ENCODE peak calls at places on chromosomes 4 and X, in six cellular contexts. Z is CD8-positive, alpha-beta T cell; H is Peyer's patch; J is activated gamma-delta T cell treated with Interleukin-2 at 50 U/mL for 16 hours; X is pancreas; L is GM20000. N is an unnamed sample.

GRCh38 chr4:147674073-147674472 is 9.9 kb downstream of the PRMT9 start:
- DNase-seq in X (no peak), Z (no peak), H (no peak), J (no peak), L (no peak), N (no peak)

GRCh38 chrX:633655-634305 is 3.2 kb downstream of the SHOX start:
- DNase-seq in H (no peak), X (no peak), J (no peak), Z (no peak), L (no peak), N (no peak)

GRCh38 chrX:68732906-68733493 is 85.5 kb downstream of the STARD8 start:
- DNase-seq in L (peak; percentile 62), X (peak; percentile 38), H (peak; percentile 60), J (peak; percentile 47), Z (peak; percentile 55), N (peak; percentile 62)

GRCh38 chrX:46561931-46562721 is 11.4 kb upstream of the CHST7 start:
- DNase-seq in L (peak; percentile 58), J (no peak), H (no peak), X (no peak), Z (no peak), N (no peak)

GRCh38 chr4:140149851-140150635 is 3.9 kb downstream of the MAML3 start:
- DNase-seq in L (peak; percentile 20), X (peak; percentile 77), J (peak; percentile 60), H (peak; percentile 80), Z (peak; percentile 71), N (peak; percentile 72)

GRCh38 chr4:4406455-4407298 is 19.8 kb downstream of the NSG1 start:
- DNase-seq in X (no peak), Z (no peak), H (no peak), J (no peak), L (no peak), N (no peak)

GRCh38 chr4:98746530-98746929 is 88.1 kb upstream of the TSPAN5 start:
- DNase-seq in L (no peak), X (no peak), H (no peak), J (no peak), Z (no peak), N (no peak)

GRCh38 chr4:8439914-8440490 is 521 bp downstream of the ACOX3 start:
- DNase-seq in L (peak; percentile 17), H (no peak), Z (no peak), J (no peak), X (no peak), N (no peak)

GRCh38 chr4:84177831-84178230 is 321.3 kb downstream of the NKX6-1 start:
- DNase-seq in X (no peak), L (no peak), J (no peak), Z (no peak), H (no peak), N (no peak)

GRCh38 chr4:122742933-122743829 is 10.7 kb downstream of the BBS12 start:
- DNase-seq in X (no peak), J (no peak), Z (no peak), H (no peak), L (no peak), N (no peak)

GRCh38 chr4:18322111-18322510 is 300.6 kb upstream of the LCORL start:
- DNase-seq in L (no peak), J (no peak), H (no peak), Z (no peak), X (no peak), N (no peak)

GRCh38 chr4:157664726-157665125 is 444.2 kb downstream of the GRIA2 start:
- DNase-seq in H (no peak), X (no peak), Z (no peak), J (no peak), L (no peak), N (peak; percentile 77)

GRCh38 chr4:138438608-138439007 is 196.5 kb upstream of the SLC7A11 start:
- DNase-seq in H (no peak), J (no peak), L (no peak), X (no peak), Z (no peak), N (no peak)

GRCh38 chrX:37060999-37061398 is 52.8 kb downstream of the FAM47C start:
- DNase-seq in J (no peak), L (peak; percentile 11), X (no peak), Z (no peak), H (no peak), N (peak; percentile 27)

GRCh38 chrX:6810796-6811195 is 275.9 kb upstream of the VCX3A start:
- DNase-seq in L (no peak), J (no peak), X (no peak), Z (no peak), H (no peak), N (no peak)

GRCh38 chr4:8184061-8184460 is 15.0 kb upstream of the SH3TC1 start:
- DNase-seq in L (no peak), Z (no peak), J (no peak), X (no peak), H (no peak), N (no peak)

GRCh38 chrX:24243692-24244091 is 70.2 kb downstream of the SUPT20HL2 start:
- DNase-seq in H (no peak), X (no peak), L (no peak), J (no peak), Z (no peak), N (no peak)

GRCh38 chr4:127224556-127224955 is 408.2 kb upstream of the INTU start:
- DNase-seq in Z (no peak), L (no peak), J (no peak), H (no peak), X (no peak), N (no peak)

GRCh38 chr4:56705870-56706400 is 24.8 kb upstream of the HOPX start:
- DNase-seq in Z (no peak), X (no peak), J (no peak), L (no peak), H (no peak), N (no peak)